ENCODE peak calls at places on chromosomes 7 and 10, in seven cellular contexts. O is naive B cell, P is foreskin fibroblast, L is NCI-H1092, M is aorta, R is sigmoid colon, Y is ACHN. C is an unnamed sample.

GRCh38 chr10:91941426-91941825 is 17.9 kb downstream of the BTAF1 start:
- DNase-seq in O (no peak), L (no peak), R (no peak), M (no peak), Y (no peak), P (no peak), C (no peak)

GRCh38 chr10:35577915-35578607 is 27.1 kb upstream of the GJD4 start:
- DNase-seq in P (peak; percentile 44), O (no peak), Y (no peak), R (no peak), M (no peak), L (no peak), C (no peak)

GRCh38 chr10:9111983-9112382 is 1057.5 kb downstream of the GATA3 start:
- DNase-seq in O (no peak), L (no peak), P (no peak), M (no peak), Y (no peak), R (no peak), C (no peak)

GRCh38 chr7:30845426-30846135 is 66.1 kb upstream of the AQP1 start:
- DNase-seq in Y (peak; percentile 8), P (peak; percentile 75), R (peak; percentile 85), L (no peak), M (peak; percentile 79), O (no peak), C (no peak)

GRCh38 chr10:71675295-71675970 is 44.1 kb downstream of the C10orf105 start:
- DNase-seq in L (no peak), M (no peak), P (no peak), R (no peak), O (no peak), Y (no peak), C (no peak)

GRCh38 chr10:124993345-124993708 is 51.4 kb downstream of the ZRANB1 start:
- DNase-seq in R (no peak), M (no peak), O (no peak), Y (no peak), P (no peak), L (no peak), C (no peak)

GRCh38 chr7:93430917-93431588 is 143.5 kb downstream of the CALCR start:
- DNase-seq in O (peak; percentile 11), Y (no peak), P (no peak), L (no peak), M (no peak), R (no peak), C (no peak)

GRCh38 chr7:158263110-158263963 is 324.3 kb downstream of the PTPRN2 start:
- DNase-seq in Y (no peak), R (peak; percentile 48), M (peak; percentile 13), O (no peak), L (no peak), P (no peak), C (no peak)

GRCh38 chr7:37065779-37066271 is 341.5 kb upstream of the AOAH start:
- DNase-seq in P (peak; percentile 6), L (no peak), Y (no peak), O (no peak), R (no peak), M (no peak), C (peak; percentile 12)

GRCh38 chr7:69047166-69047760 is 551.0 kb upstream of the AUTS2 start:
- DNase-seq in R (no peak), M (no peak), P (no peak), L (no peak), Y (no peak), O (no peak), C (no peak)

GRCh38 chr10:3482200-3482993 is 302.6 kb downstream of the KLF6 start:
- DNase-seq in Y (peak; percentile 92), M (peak; percentile 61), L (no peak), O (no peak), R (peak; percentile 88), P (peak; percentile 95), C (peak; percentile 92)

GRCh38 chr10:1382711-1383110 is 326.5 kb downstream of the WDR37 start:
- DNase-seq in M (no peak), P (no peak), R (no peak), L (no peak), O (no peak), Y (no peak), C (no peak)

GRCh38 chr10:1253476-1254353 is 197.5 kb downstream of the WDR37 start:
- DNase-seq in L (no peak), R (no peak), M (no peak), Y (no peak), P (no peak), O (no peak), C (no peak)

GRCh38 chr10:70418229-70418628 is 14.3 kb downstream of the EIF4EBP2 start:
- DNase-seq in Y (no peak), P (peak; percentile 54), R (no peak), O (no peak), L (no peak), M (no peak), C (no peak)

GRCh38 chr7:113936982-113937381 is 18.2 kb upstream of the PPP1R3A start:
- DNase-seq in M (no peak), R (no peak), L (no peak), Y (no peak), O (no peak), P (no peak), C (no peak)

GRCh38 chr7:88546808-88547207 is 212.7 kb upstream of the ZNF804B start:
- DNase-seq in R (no peak), M (no peak), Y (peak; percentile 53), L (no peak), O (no peak), P (peak; percentile 48), C (peak; percentile 18)

GRCh38 chr10:50917486-50917885 is 32.1 kb upstream of the A1CF start:
- DNase-seq in P (peak; percentile 71), M (no peak), L (no peak), Y (no peak), O (no peak), R (no peak), C (no peak)

GRCh38 chr10:102646610-102647432 is 2.5 kb downstream of the TRIM8 start:
- DNase-seq in R (no peak), Y (peak; percentile 33), L (no peak), M (peak; percentile 76), O (no peak), P (peak; percentile 90), C (peak; percentile 76)

GRCh38 chr10:116113721-116114501 is 159.1 kb downstream of the GFRA1 start:
- DNase-seq in P (peak; percentile 32), R (no peak), M (no peak), Y (peak; percentile 48), L (no peak), O (no peak), C (no peak)

GRCh38 chr10:72935358-72935757 is 19.2 kb downstream of the PLA2G12B start:
- DNase-seq in L (no peak), O (no peak), R (no peak), Y (peak; percentile 22), M (no peak), P (peak; percentile 69), C (peak; percentile 52)

GRCh38 chr10:99711129-99711719 is 20.7 kb downstream of the COX15 start:
- DNase-seq in R (no peak), M (no peak), L (no peak), O (peak; percentile 34), P (peak; percentile 84), Y (peak; percentile 67), C (peak; percentile 81)

GRCh38 chr10:75191821-75192568 is 18.6 kb upstream of the VDAC2 start:
- DNase-seq in P (peak; percentile 94), M (peak; percentile 62), Y (peak; percentile 73), L (no peak), R (peak; percentile 83), O (no peak), C (peak; percentile 63)

GRCh38 chr7:98420966-98421612 is 20.2 kb upstream of the BAIAP2L1 start:
- DNase-seq in O (peak; percentile 41), P (peak; percentile 60), M (peak; percentile 59), Y (peak; percentile 84), L (peak; percentile 77), R (no peak), C (no peak)

GRCh38 chr10:110822708-110823291 is 48.9 kb upstream of the PDCD4 start:
- DNase-seq in M (no peak), O (no peak), R (peak; percentile 64), P (no peak), L (no peak), Y (no peak), C (no peak)

GRCh38 chr7:75639893-75640600 is 98.7 kb downstream of the HIP1 start:
- DNase-seq in R (no peak), M (no peak), O (no peak), P (peak; percentile 35), Y (no peak), L (no peak), C (no peak)

GRCh38 chr10:11541296-11541695 is 70.2 kb downstream of the USP6NL start:
- DNase-seq in L (no peak), Y (no peak), M (no peak), R (no peak), P (no peak), O (no peak), C (no peak)

GRCh38 chr7:143300959-143301617 is 12.9 kb downstream of the CASP2 start:
- DNase-seq in M (no peak), L (no peak), O (no peak), Y (no peak), R (no peak), P (peak; percentile 19), C (peak; percentile 87)

GRCh38 chr10:114526497-114527238 is 122.4 kb upstream of the AFAP1L2 start:
- DNase-seq in Y (no peak), O (peak; percentile 92), P (peak; percentile 40), L (peak; percentile 71), M (peak; percentile 77), R (peak; percentile 90), C (peak; percentile 7)

GRCh38 chr7:18212788-18213187 is 185.1 kb upstream of the PRPS1L1 start:
- DNase-seq in P (peak; percentile 81), Y (no peak), L (no peak), O (no peak), M (no peak), R (no peak), C (no peak)